ENCODE peak calls at places on chromosomes 11 and 22, in ten cellular contexts. D is HEK293T; I is fibroblast of lung; G is pancreas; S is GM12891; L is mucosa of descending colon; A is brain microvascular endothelial cell; B is foreskin fibroblast; U is cardiac muscle cell; H is stimulated activated CD8-positive, alpha-beta memory T cell treated with anti-CD3 and anti-CD28 coated beads, Interleukin-7, amount 100 ng/mL, for 1 hour. E is an unnamed sample.

GRCh38 chr11:10490398-10491232 is 35.6 kb downstream of the AMPD3 start:
- DNase-seq in U (peak; percentile 90), B (peak; percentile 100), G (no peak), H (no peak), A (peak; percentile 91), D (no peak), I (peak; percentile 100), S (no peak), L (peak; percentile 43), E (no peak)

GRCh38 chr11:123219066-123219697 is 24.1 kb upstream of the CLMP start:
- DNase-seq in U (no peak), A (no peak), I (peak; percentile 88), G (no peak), L (no peak), S (no peak), D (no peak), H (no peak), B (no peak), E (no peak)

GRCh38 chr22:48822278-48823233 is 1005.1 kb downstream of the BRD1 start:
- DNase-seq in I (no peak), L (no peak), U (no peak), B (no peak), S (no peak), D (no peak), G (peak; percentile 37), H (no peak), A (no peak), E (no peak)

GRCh38 chr11:3830741-3831140 is 10.0 kb downstream of the RHOG start:
- DNase-seq in A (no peak), H (no peak), U (no peak), D (no peak), S (no peak), L (no peak), G (no peak), I (no peak), B (no peak), E (no peak)

GRCh38 chr11:94303884-94304459 is 408 bp upstream of the IZUMO1R start:
- DNase-seq in G (no peak), B (no peak), D (no peak), L (no peak), S (no peak), H (no peak), U (no peak), I (no peak), A (no peak), E (no peak)

GRCh38 chr11:127098684-127099083 is 98.1 kb upstream of the KIRREL3 start:
- DNase-seq in S (no peak), G (no peak), I (no peak), L (no peak), A (no peak), U (no peak), D (no peak), H (no peak), B (no peak), E (no peak)

GRCh38 chr11:106461839-106462545 is 384.5 kb downstream of the AASDHPPT start:
- DNase-seq in I (peak; percentile 22), G (no peak), L (no peak), U (peak; percentile 75), H (no peak), S (no peak), D (no peak), A (peak; percentile 75), B (no peak), E (no peak)

GRCh38 chr11:126060651-126061220 is 1.9 kb downstream of the CDON start:
- DNase-seq in U (no peak), S (no peak), G (no peak), L (no peak), B (no peak), H (no peak), I (no peak), D (no peak), A (no peak), E (no peak)

GRCh38 chr22:36366291-36366708 is 21.5 kb downstream of the MYH9 start:
- DNase-seq in U (no peak), A (no peak), B (no peak), S (no peak), D (no peak), H (no peak), G (no peak), I (peak; percentile 75), L (no peak), E (no peak)

GRCh38 chr22:43570531-43571144 is 158.8 kb downstream of the MPPED1 start:
- DNase-seq in S (no peak), B (no peak), U (no peak), H (no peak), D (no peak), G (no peak), A (no peak), L (no peak), I (no peak), E (no peak)

GRCh38 chr11:23897453-23898289 is 599.2 kb upstream of the LUZP2 start:
- DNase-seq in U (peak; percentile 85), I (peak; percentile 75), L (no peak), A (peak; percentile 86), G (no peak), S (no peak), D (no peak), H (no peak), B (peak; percentile 80), E (no peak)

GRCh38 chr11:83047515-83048225 is 24.0 kb downstream of the RAB30 start:
- DNase-seq in G (no peak), L (no peak), D (no peak), B (no peak), U (no peak), S (no peak), I (peak; percentile 40), H (no peak), A (no peak), E (no peak)

GRCh38 chr22:23533771-23534191 is 46.3 kb downstream of the IGLL1 start:
- DNase-seq in I (no peak), D (no peak), L (peak; percentile 51), S (no peak), H (no peak), U (peak; percentile 72), A (no peak), B (no peak), G (peak; percentile 31), E (no peak)

GRCh38 chr11:128648711-128649110 is 45.2 kb upstream of the FLI1 start:
- DNase-seq in G (no peak), B (no peak), H (no peak), S (no peak), I (no peak), U (no peak), D (no peak), A (no peak), L (no peak), E (no peak)

GRCh38 chr22:29932121-29932520 is 49.1 kb downstream of the MTMR3 start:
- DNase-seq in D (no peak), A (no peak), G (no peak), B (no peak), U (no peak), H (no peak), L (no peak), I (no peak), S (no peak), E (no peak)

GRCh38 chr11:15969701-15970329 is 386.5 kb downstream of the SOX6 start:
- DNase-seq in I (peak; percentile 95), G (no peak), A (peak; percentile 59), D (no peak), S (no peak), L (no peak), H (no peak), B (peak; percentile 84), U (peak; percentile 92), E (no peak)

GRCh38 chr22:49208768-49209252 is 618.9 kb downstream of the BRD1 start:
- DNase-seq in I (no peak), H (no peak), S (no peak), B (no peak), D (no peak), U (no peak), A (no peak), G (peak; percentile 25), L (no peak), E (no peak)

GRCh38 chr11:122100222-122101080 is 15.6 kb downstream of the BLID start:
- DNase-seq in D (no peak), S (no peak), I (peak; percentile 80), U (peak; percentile 87), B (peak; percentile 69), L (peak; percentile 21), A (no peak), H (no peak), G (peak; percentile 60), E (no peak)